ENCODE peak calls at places on chromosome 17, in four cellular contexts. J, N, G and R are unnamed samples.

GRCh38 chr17:19364699-19365498 is 2.4 kb upstream of the B9D1 start:
- DNase-seq in N (no peak), J (no peak), G (no peak), R (no peak)

GRCh38 chr17:44097110-44097810 is 26.2 kb downstream of the HDAC5 start:
- DNase-seq in N (no peak), G (no peak), J (no peak), R (no peak)

GRCh38 chr17:57875109-57876022 is 25.5 kb upstream of the MRPS23 start:
- DNase-seq in N (peak; percentile 84), G (no peak), J (peak; percentile 92), R (peak; percentile 97)

GRCh38 chr17:59550703-59551102 is 14.7 kb upstream of the DHX40 start:
- DNase-seq in N (no peak), J (no peak), G (no peak), R (no peak)

GRCh38 chr17:22411185-22411784 is 719.0 kb downstream of the KCNJ18 start:
- DNase-seq in N (no peak), J (no peak), G (no peak), R (no peak)

GRCh38 chr17:67421869-67422273 is 44.8 kb downstream of the PITPNC1 start:
- DNase-seq in N (peak; percentile 97), G (peak; percentile 27), J (peak; percentile 98), R (peak; percentile 24)

GRCh38 chr17:15920758-15921239 is 24.1 kb upstream of the ADORA2B start:
- DNase-seq in J (peak; percentile 74), G (no peak), N (no peak), R (peak; percentile 80)

GRCh38 chr17:39194089-39194984 is 3.1 kb downstream of the CACNB1 start:
- DNase-seq in J (no peak), N (peak; percentile 23), G (no peak), R (no peak)

GRCh38 chr17:3771140-3771539 is 29.8 kb downstream of the ITGAE start:
- DNase-seq in G (no peak), N (no peak), J (no peak), R (no peak)

GRCh38 chr17:48181653-48182052 is 74.1 kb downstream of the SNX11 start:
- DNase-seq in G (peak; percentile 19), N (peak; percentile 52), J (no peak), R (no peak)

GRCh38 chr17:40491486-40491885 is 9.9 kb downstream of the TNS4 start:
- DNase-seq in N (no peak), J (no peak), G (no peak), R (no peak)

GRCh38 chr17:61614219-61614618 is 23.2 kb upstream of the NACA2 start:
- DNase-seq in J (no peak), N (no peak), G (no peak), R (no peak)

GRCh38 chr17:80646328-80646727 is 101.7 kb downstream of the RPTOR start:
- DNase-seq in J (no peak), G (peak; percentile 18), N (no peak), R (no peak)

GRCh38 chr17:51528116-51528515 is 267.8 kb downstream of the UTP18 start:
- DNase-seq in N (no peak), J (no peak), G (no peak), R (no peak)

GRCh38 chr17:80717661-80718060 is 173.0 kb downstream of the RPTOR start:
- DNase-seq in J (no peak), G (no peak), N (no peak), R (no peak)

GRCh38 chr17:55416470-55417052 is 5.1 kb downstream of the MMD start:
- DNase-seq in J (no peak), G (no peak), N (no peak), R (no peak)

GRCh38 chr17:77649717-77650211 is 308.7 kb upstream of the TNRC6C start:
- DNase-seq in N (peak; percentile 51), G (no peak), J (no peak), R (no peak)

GRCh38 chr17:70588003-70588402 is 418.7 kb downstream of the KCNJ2 start:
- DNase-seq in J (no peak), N (no peak), G (no peak), R (no peak)

GRCh38 chr17:2302740-2303277 is 776 bp downstream of the SMG6 start:
- DNase-seq in J (no peak), G (no peak), N (no peak), R (no peak)

GRCh38 chr17:50218771-50219315 is 17.4 kb upstream of the COL1A1 start:
- DNase-seq in G (no peak), N (no peak), J (no peak), R (peak; percentile 84)

GRCh38 chr17:81076097-81076754 is 41.3 kb downstream of the BAIAP2 start:
- DNase-seq in G (no peak), N (no peak), J (no peak), R (no peak)

GRCh38 chr17:1720856-1721386 is 3.6 kb upstream of the WDR81 start:
- DNase-seq in G (peak; percentile 23), J (no peak), N (peak; percentile 62), R (no peak)

GRCh38 chr17:75011788-75012319 is 616 bp upstream of the MRPL58 start:
- DNase-seq in G (peak; percentile 44), N (no peak), J (no peak), R (peak; percentile 63)

GRCh38 chr17:57935833-57936807 is 19.1 kb downstream of the CUEDC1 start:
- DNase-seq in G (no peak), N (peak; percentile 92), J (no peak), R (no peak)

GRCh38 chr17:64707077-64707591 is 45.0 kb upstream of the SMURF2 start:
- DNase-seq in J (peak; percentile 97), G (peak; percentile 60), N (peak; percentile 93), R (peak; percentile 89)

GRCh38 chr17:77140878-77141767 is at the start of gene SEC14L1:
- DNase-seq in N (peak; percentile 49), J (peak; percentile 27), G (no peak), R (no peak)

GRCh38 chr17:78172284-78173024 is 4.1 kb downstream of the SYNGR2 start:
- DNase-seq in G (no peak), N (peak; percentile 43), J (no peak), R (no peak)

GRCh38 chr17:74354561-74354960 is 7.1 kb downstream of the BTBD17 start:
- DNase-seq in J (no peak), N (no peak), G (no peak), R (no peak)

GRCh38 chr17:80513892-80514291 is 30.7 kb upstream of the RPTOR start:
- DNase-seq in G (no peak), J (no peak), N (no peak), R (peak; percentile 6)

GRCh38 chr17:43766413-43767052 is 7.9 kb upstream of the SOST start:
- DNase-seq in J (no peak), N (peak; percentile 72), G (no peak), R (no peak)

GRCh38 chr17:57553991-57554825 is 190.9 kb downstream of the CCDC182 start:
- DNase-seq in N (peak; percentile 36), J (no peak), G (no peak), R (no peak)

GRCh38 chr17:81328925-81329278 is 33.8 kb upstream of the SLC38A10 start:
- DNase-seq in J (no peak), N (peak; percentile 55), G (no peak), R (no peak)

GRCh38 chr17:6456914-6457687 is 12.8 kb downstream of the PIMREG start:
- DNase-seq in N (peak; percentile 17), J (peak; percentile 35), G (no peak), R (no peak)

GRCh38 chr17:75693500-75694481 is 26.7 kb downstream of the SAP30BP start:
- DNase-seq in N (peak; percentile 93), J (peak; percentile 78), G (peak; percentile 69), R (no peak)

GRCh38 chr17:57939797-57940196 is 15.4 kb downstream of the CUEDC1 start:
- DNase-seq in G (peak; percentile 92), J (no peak), N (no peak), R (no peak)

GRCh38 chr17:62911106-62911505 is 54.9 kb upstream of the TANC2 start:
- DNase-seq in N (no peak), J (no peak), G (no peak), R (no peak)

GRCh38 chr17:74605361-74605760 is 13.3 kb upstream of the CD300LD start:
- DNase-seq in N (no peak), J (no peak), G (no peak), R (peak; percentile 63)